ENCODE peak calls at places on chromosomes 2 and 18, in eight cellular contexts. J, V, Q, K, G, C, D and H are unnamed samples.

GRCh38 chr2:101152195-101153076 is 1.3 kb upstream of the TBC1D8 start:
- DNase-seq in J (peak), Q (peak), V (peak), K (no peak), G (peak), D (no peak), C (peak), H (peak)

GRCh38 chr18:1483386-1483785 is 578.7 kb downstream of the ADCYAP1 start:
- DNase-seq in Q (no peak), D (no peak), V (no peak), G (peak), J (no peak), C (no peak), K (no peak), H (no peak)

GRCh38 chr2:167718560-167718959 is 528.8 kb downstream of the STK39 start:
- DNase-seq in K (no peak), C (no peak), J (no peak), V (no peak), Q (no peak), D (no peak), G (no peak), H (no peak)

GRCh38 chr2:127027715-127028114 is 79.2 kb downstream of the BIN1 start:
- DNase-seq in G (no peak), Q (no peak), V (no peak), D (no peak), C (no peak), J (no peak), K (no peak), H (no peak)

GRCh38 chr18:11673560-11673959 is 15.5 kb upstream of the GNAL start:
- DNase-seq in V (no peak), G (no peak), K (no peak), Q (no peak), D (no peak), J (no peak), C (no peak), H (no peak)

GRCh38 chr2:202689459-202689858 is 54.7 kb downstream of the FAM117B start:
- DNase-seq in Q (no peak), G (no peak), V (no peak), K (no peak), D (no peak), J (no peak), C (no peak), H (no peak)

GRCh38 chr2:10405441-10405840 is 42.7 kb downstream of the ODC1 start:
- DNase-seq in G (peak), K (peak), Q (peak), V (no peak), C (no peak), D (peak), J (peak), H (no peak)

GRCh38 chr2:163595033-163595432 is 140.8 kb downstream of the FIGN start:
- DNase-seq in J (no peak), C (no peak), Q (no peak), K (no peak), V (no peak), D (no peak), G (no peak), H (no peak)

GRCh38 chr18:59783138-59783537 is 85.9 kb upstream of the CCBE1 start:
- DNase-seq in K (no peak), V (peak), D (peak), G (peak), C (no peak), J (no peak), Q (peak), H (no peak)

GRCh38 chr2:146852661-146853060 is 992.2 kb upstream of the ACVR2A start:
- DNase-seq in G (no peak), Q (no peak), V (no peak), D (no peak), J (no peak), K (no peak), C (no peak), H (no peak)

GRCh38 chr2:146853741-146854444 is 990.9 kb upstream of the ACVR2A start:
- DNase-seq in K (no peak), C (no peak), V (no peak), D (no peak), G (no peak), J (no peak), Q (no peak), H (no peak)

GRCh38 chr2:146847846-146848245 is 997.0 kb upstream of the ACVR2A start:
- DNase-seq in C (no peak), K (no peak), G (peak), Q (no peak), J (no peak), D (no peak), V (no peak), H (no peak)

GRCh38 chr2:146850746-146851145 is 994.1 kb upstream of the ACVR2A start:
- DNase-seq in K (no peak), D (no peak), G (no peak), J (no peak), V (no peak), Q (no peak), C (no peak), H (no peak)
- TF ChIP-seq CTCF in K (no peak), D (no peak), G (no peak), J (no peak), V (no peak), Q (no peak), C (no peak), H (no peak)

GRCh38 chr2:9377461-9378097 is 45.7 kb downstream of the ITGB1BP1 start:
- DNase-seq in Q (no peak), K (no peak), G (no peak), D (peak), V (no peak), J (no peak), C (no peak), H (no peak)
- TF ChIP-seq CTCF in Q (no peak), K (no peak), G (no peak), D (no peak), V (no peak), J (no peak), C (no peak), H (no peak)

DNA sequence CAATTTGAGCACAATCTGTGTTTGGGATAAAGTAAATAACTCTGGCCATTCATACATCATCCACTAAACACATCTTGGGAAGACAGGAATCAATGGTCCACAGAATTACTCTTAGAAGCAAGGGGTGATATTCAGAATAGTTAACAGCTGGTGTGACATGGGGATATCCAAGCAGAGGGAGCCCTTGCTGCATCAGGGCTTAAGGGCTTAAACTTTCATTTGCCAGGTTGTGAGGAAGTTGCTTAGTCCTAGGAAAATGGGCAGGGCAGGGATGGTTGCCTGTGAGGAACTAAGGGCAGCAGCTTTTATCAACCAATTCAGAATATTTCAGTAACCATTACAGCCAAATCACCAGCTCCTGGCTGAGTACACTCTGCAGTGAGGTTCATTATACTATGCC is 2.0 kb upstream of the ITGA6 start:
- DNase-seq in D (no peak), V (no peak), G (no peak), J (no peak), C (no peak), Q (no peak), K (no peak), H (no peak)
- TF ChIP-seq CTCF in D (no peak), V (no peak), G (no peak), J (no peak), C (no peak), Q (no peak), K (no peak), H (no peak)

GRCh38 chr2:8885449-8886196 is 48.2 kb upstream of the KIDINS220 start:
- DNase-seq in Q (no peak), K (no peak), V (no peak), G (no peak), C (no peak), D (no peak), J (no peak), H (no peak)

GRCh38 chr2:8884812-8885211 is 47.4 kb upstream of the KIDINS220 start:
- DNase-seq in C (no peak), J (no peak), G (no peak), K (no peak), D (no peak), Q (no peak), V (no peak), H (no peak)

GRCh38 chr2:8877332-8877731 is 39.9 kb upstream of the KIDINS220 start:
- DNase-seq in C (no peak), Q (no peak), D (no peak), G (no peak), K (no peak), J (no peak), V (no peak), H (no peak)

GRCh38 chr2:8886197-8886508 is 48.7 kb upstream of the KIDINS220 start:
- DNase-seq in D (no peak), Q (no peak), G (no peak), V (no peak), C (no peak), K (no peak), J (no peak), H (no peak)

GRCh38 chr2:8882094-8882493 is 44.7 kb upstream of the KIDINS220 start:
- DNase-seq in G (peak), J (no peak), K (no peak), V (peak), Q (peak), C (no peak), D (no peak), H (no peak)
- TF ChIP-seq CTCF in G (peak), J (no peak), K (peak), V (peak), Q (peak), C (no peak), D (peak), H (no peak)

DNA sequence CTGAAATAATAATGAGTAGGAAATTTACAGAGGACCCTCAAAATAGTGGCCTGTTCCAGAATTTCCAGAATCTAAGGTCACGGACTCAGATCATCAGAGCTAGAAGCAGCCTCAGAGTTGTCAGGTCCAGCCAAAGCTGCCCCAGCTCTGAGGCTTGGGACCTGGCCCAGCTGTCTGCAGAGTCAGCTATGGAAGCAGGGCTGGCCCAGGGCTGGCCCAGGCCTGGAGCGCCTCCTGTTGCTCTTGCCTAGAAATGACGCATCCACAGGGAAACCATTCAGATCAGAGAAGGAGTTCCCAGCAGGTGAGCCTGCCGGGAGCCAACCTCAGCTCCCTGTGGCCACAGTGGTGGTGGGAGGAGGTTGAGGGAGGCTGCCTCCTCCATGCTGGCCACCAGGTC is 106.7 kb upstream of the ARL4C start:
- DNase-seq in J (no peak), Q (no peak), G (no peak), C (no peak), K (no peak), V (no peak), D (no peak), H (no peak)
- TF ChIP-seq CTCF in J (no peak), Q (peak), G (no peak), C (no peak), K (no peak), V (no peak), D (no peak), H (no peak)

GRCh38 chr2:38491436-38491835 is 111.3 kb downstream of the HNRNPLL start:
- DNase-seq in K (no peak), Q (no peak), G (no peak), D (no peak), C (no peak), V (no peak), J (no peak), H (no peak)
- TF ChIP-seq CTCF in K (no peak), Q (no peak), G (no peak), D (no peak), C (no peak), V (no peak), J (no peak), H (no peak)

DNA sequence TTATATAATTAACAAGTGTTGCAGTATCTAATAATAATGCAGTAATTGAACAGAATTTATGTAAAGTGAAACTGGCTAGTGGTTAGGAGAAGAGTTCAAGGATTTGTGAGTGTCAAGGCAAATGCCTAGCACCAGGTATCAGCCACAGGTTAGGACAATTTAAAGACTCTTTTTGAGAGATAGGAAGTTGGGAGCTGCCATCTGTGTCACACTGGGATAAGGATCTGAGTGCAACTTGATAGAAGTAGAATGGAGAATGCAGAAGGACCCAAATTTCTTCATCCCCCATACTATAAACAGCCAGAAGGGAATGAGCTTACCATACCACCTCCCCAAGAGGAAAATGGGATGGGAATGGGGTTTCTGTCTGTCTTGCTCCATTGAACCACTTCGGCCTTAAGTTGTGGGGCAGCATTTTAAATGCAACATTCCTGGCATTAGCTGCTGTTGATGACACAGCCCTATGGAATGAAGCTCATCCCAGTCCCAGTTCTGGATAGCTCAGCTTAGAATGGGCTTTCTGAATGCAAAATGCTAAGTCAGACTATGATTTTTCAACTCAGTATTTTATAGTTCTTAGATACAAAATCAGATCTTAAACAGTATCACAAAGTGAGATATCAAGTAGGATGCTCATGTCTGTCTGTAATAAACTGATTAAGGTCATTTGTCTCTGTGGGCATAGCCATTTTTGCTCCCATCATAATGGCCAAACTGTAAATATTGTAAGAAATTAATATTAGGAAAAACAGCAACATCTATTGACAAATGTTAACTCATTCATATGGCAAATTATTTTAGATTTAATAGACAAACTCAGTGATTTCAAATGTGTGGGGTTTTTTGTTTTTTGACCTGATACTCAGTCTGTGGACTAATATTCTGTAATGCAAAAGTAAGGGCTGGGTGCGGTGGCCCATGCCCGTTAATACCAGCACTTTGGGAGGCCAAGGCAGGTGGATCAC is 44.0 kb downstream of the GPR155 start:
- DNase-seq in K (no peak), V (no peak), Q (peak), C (no peak), G (peak), D (peak), J (no peak), H (no peak)
- TF ChIP-seq CTCF in K (peak), V (no peak), Q (no peak), C (no peak), G (no peak), D (no peak), J (no peak), H (no peak)